ENCODE peak calls at places on chromosomes 6 and 20, in nine cellular contexts. D, H, U, R, V, P, C, Z and E are unnamed samples.

GRCh38 chr6:34484899-34485298 is 19.0 kb downstream of the PACSIN1 start:
- DNase-seq in Z (peak), P (peak), U (no peak), C (peak), R (peak), V (no peak), H (no peak), D (no peak), E (peak)

GRCh38 chr20:57117296-57117695 is 149.1 kb downstream of the BMP7 start:
- DNase-seq in C (no peak), H (no peak), R (no peak), V (no peak), Z (no peak), P (no peak), U (no peak), D (no peak), E (no peak)

GRCh38 chr20:24672886-24673677 is 203.7 kb downstream of the SYNDIG1 start:
- DNase-seq in U (no peak), P (peak), H (no peak), C (no peak), Z (peak), V (peak), R (no peak), D (peak), E (no peak)

GRCh38 chr6:129446272-129446851 is 263.6 kb downstream of the ARHGAP18 start:
- DNase-seq in V (no peak), U (no peak), R (no peak), Z (no peak), D (no peak), C (no peak), H (no peak), P (no peak), E (no peak)

GRCh38 chr6:121851056-121851455 is 415.6 kb downstream of the GJA1 start:
- DNase-seq in P (no peak), H (no peak), C (no peak), Z (no peak), R (no peak), D (no peak), V (no peak), U (no peak), E (no peak)

GRCh38 chr6:165034271-165034741 is 275.1 kb downstream of the C6orf118 start:
- DNase-seq in R (no peak), P (no peak), H (no peak), D (no peak), Z (peak), V (no peak), U (no peak), C (no peak), E (no peak)

GRCh38 chr20:48366230-48366629 is 461.6 kb downstream of the PREX1 start:
- DNase-seq in D (no peak), C (no peak), Z (no peak), U (no peak), R (no peak), V (no peak), P (no peak), H (no peak), E (no peak)

GRCh38 chr6:113190170-113190569 is 667.0 kb upstream of the MARCKS start:
- DNase-seq in P (no peak), U (peak), D (no peak), V (no peak), R (no peak), C (no peak), H (no peak), Z (peak), E (no peak)

GRCh38 chr6:151289399-151290007 is 49.7 kb downstream of the AKAP12 start:
- DNase-seq in U (no peak), H (no peak), D (no peak), V (no peak), Z (no peak), P (no peak), C (no peak), R (no peak), E (no peak)

GRCh38 chr20:5621305-5621704 is 128.9 kb upstream of the SHLD1 start:
- DNase-seq in P (no peak), C (no peak), Z (no peak), D (no peak), V (no peak), U (peak), H (no peak), R (no peak), E (no peak)

GRCh38 chr20:43963872-43964791 is 49.5 kb downstream of the TOX2 start:
- DNase-seq in D (peak), U (no peak), Z (no peak), R (no peak), P (peak), H (peak), C (no peak), V (no peak), E (no peak)

GRCh38 chr6:69164564-69165252 is 529.6 kb downstream of the ADGRB3 start:
- DNase-seq in R (no peak), Z (peak), V (no peak), C (no peak), H (no peak), D (no peak), P (no peak), U (peak), E (no peak)

GRCh38 chr20:50296450-50297375 is 106.1 kb downstream of the CEBPB start:
- DNase-seq in Z (no peak), U (no peak), D (no peak), C (no peak), V (no peak), P (no peak), H (no peak), R (no peak), E (no peak)

GRCh38 chr6:73854998-73855718 is 159.2 kb downstream of the CD109 start:
- DNase-seq in V (no peak), D (no peak), Z (peak), P (no peak), R (peak), U (peak), C (no peak), H (no peak), E (peak)

GRCh38 chr6:105372862-105373182 is 30.1 kb downstream of the PREP start:
- DNase-seq in C (no peak), P (no peak), D (no peak), R (no peak), U (no peak), H (no peak), V (no peak), Z (peak), E (no peak)

GRCh38 chr6:128538763-128539162 is 18.4 kb upstream of the PTPRK start:
- DNase-seq in R (no peak), H (no peak), C (no peak), Z (no peak), U (no peak), P (no peak), D (no peak), V (no peak), E (no peak)

GRCh38 chr6:166351715-166352285 is 9.5 kb upstream of the SFT2D1 start:
- DNase-seq in H (no peak), U (peak), R (peak), D (no peak), P (no peak), Z (peak), C (no peak), V (no peak), E (peak)

GRCh38 chr20:5657873-5658200 is 92.4 kb upstream of the SHLD1 start:
- DNase-seq in V (no peak), R (no peak), C (no peak), D (no peak), U (no peak), Z (no peak), P (peak), H (no peak), E (no peak)

GRCh38 chr6:31356216-31356945 is 598 bp downstream of the HLA-B start:
- DNase-seq in R (peak), D (no peak), C (peak), P (peak), H (peak), Z (no peak), U (no peak), V (no peak), E (peak)